ENCODE peak calls at places on chromosome 20, in nine cellular contexts. X is pancreas; A is ascending aorta; R is adrenal gland; E is PC-3; L is IMR-90; J is endodermal cell; K is CD8-positive, alpha-beta T cell; U is mammary epithelial cell. M is an unnamed sample. For H3K4me1, the result is how much of the 10 kb centered on the place peaks cover.

GRCh38 chr20:51697119-51697826 is 70.9 kb downstream of the ATP9A start:
- DNase-seq in X (no peak), A (peak), R (no peak), E (peak), L (peak), J (no peak), K (no peak), U (no peak), M (no peak)

GRCh38 chr20:57672164-57672563 is 37.7 kb downstream of the PMEPA1 start:
- DNase-seq in X (no peak), A (peak), R (peak), E (no peak), L (peak), J (no peak), K (no peak), U (no peak), M (peak)

GRCh38 chr20:63062188-63063140 is 55.7 kb upstream of the BHLHE23 start:
- DNase-seq in X (no peak), A (peak), R (peak), E (no peak), L (no peak), J (peak), K (no peak), U (no peak), M (no peak)

GRCh38 chr20:13291167-13291566 is 70.1 kb downstream of the ISM1 start:
- DNase-seq in X (no peak), A (no peak), R (no peak), E (no peak), L (no peak), J (no peak), K (no peak), U (no peak), M (no peak)

GRCh38 chr20:6654490-6655247 is 112.8 kb upstream of the BMP2 start:
- DNase-seq in X (no peak), A (no peak), R (no peak), E (peak), L (no peak), J (no peak), K (no peak), U (peak), M (no peak)

GRCh38 chr20:59360934-59361333 is 60.5 kb downstream of the EDN3 start:
- DNase-seq in X (no peak), A (no peak), R (no peak), E (no peak), L (no peak), J (no peak), K (no peak), U (no peak), M (no peak)

GRCh38 chr20:44098256-44098630 is 88.7 kb downstream of the JPH2 start:
- DNase-seq in X (no peak), A (peak), R (no peak), E (no peak), L (no peak), J (no peak), K (no peak), U (no peak), M (no peak)

GRCh38 chr20:9609892-9610502 is 95.6 kb downstream of the LAMP5 start:
- DNase-seq in X (no peak), A (no peak), R (peak), E (peak), L (peak), J (peak), K (no peak), U (peak), M (peak)

GRCh38 chr20:634526-634925 is 18.5 kb downstream of the SRXN1 start:
- DNase-seq in X (no peak), A (no peak), R (no peak), E (no peak), L (no peak), J (no peak), K (no peak), U (no peak), M (no peak)

GRCh38 chr20:58511364-58511763 is 3.8 kb downstream of the APCDD1L start:
- DNase-seq in X (no peak), A (no peak), R (peak), E (no peak), L (peak), J (no peak), K (no peak), U (peak), M (no peak)

GRCh38 chr20:49676581-49677291 is 36.9 kb downstream of the B4GALT5 start:
- DNase-seq in X (no peak), A (no peak), R (no peak), E (peak), L (peak), J (no peak), K (peak), U (peak), M (no peak)

GRCh38 chr20:50598074-50598473 is 87.9 kb downstream of the PTPN1 start:
- DNase-seq in X (no peak), A (no peak), R (no peak), E (no peak), L (no peak), J (no peak), K (no peak), U (no peak), M (no peak)

GRCh38 chr20:39108746-39109145 is 146.6 kb downstream of the DHX35 start:
- DNase-seq in X (no peak), A (no peak), R (peak), E (peak), L (peak), J (no peak), K (no peak), U (peak), M (no peak)

GRCh38 chr20:1631309-1632227 is 11.8 kb upstream of the SIRPB1 start:
- DNase-seq in X (no peak), A (no peak), R (no peak), E (peak), L (no peak), J (no peak), K (no peak), U (peak), M (no peak)

GRCh38 chr20:51014797-51015722 is 7.8 kb downstream of the KCNG1 start:
- DNase-seq in X (no peak), A (no peak), R (peak), E (peak), L (peak), J (peak), K (no peak), U (peak), M (peak)

GRCh38 chr20:59933296-59933848 is at the start of gene SYCP2:
- DNase-seq in X (peak), A (peak), R (peak), E (no peak), L (no peak), J (no peak), K (peak), U (peak), M (peak)

GRCh38 chr20:54512694-54513093 is 37.3 kb downstream of the DOK5 start:
- DNase-seq in X (no peak), A (no peak), R (no peak), E (no peak), L (no peak), J (no peak), K (no peak), U (no peak), M (no peak)

GRCh38 chr20:57267158-57267821 is 849 bp upstream of the BMP7 start:
- DNase-seq in X (no peak), A (no peak), R (no peak), E (no peak), L (no peak), J (no peak), K (no peak), U (no peak), M (no peak)

GRCh38 chr20:8082999-8083398 is 49.1 kb upstream of the PLCB1 start:
- DNase-seq in X (no peak), A (no peak), R (no peak), E (no peak), L (peak), J (no peak), K (no peak), U (no peak), M (no peak)

GRCh38 chr20:4637081-4637797 is 84.5 kb upstream of the PRND start:
- DNase-seq in X (no peak), A (no peak), R (no peak), E (peak), L (peak), J (no peak), K (no peak), U (peak), M (no peak)

GRCh38 chr20:35636095-35636494 is 20.5 kb downstream of the SPAG4 start:
- DNase-seq in X (no peak), A (no peak), R (no peak), E (no peak), L (no peak), J (no peak), K (no peak), U (no peak), M (no peak)
- H3K27ac ChIP-seq in X (no peak), A (no peak), R (no peak), E (no peak), L (no peak), J (no peak), K (no peak), U (no peak), M (no peak)

GRCh38 chr20:35497780-35498189 is 31.7 kb downstream of the C20orf173 start:
- DNase-seq in X (peak), A (peak), R (no peak), E (no peak), L (no peak), J (no peak), K (no peak), U (no peak), M (peak)
- TF ChIP-seq CTCF in X (no peak), A (peak), R (no peak), E (no peak), L (no peak), J (no peak), K (no peak), U (no peak), M (no peak)

GRCh38 chr20:45308078-45308778 is at the start of gene MATN4:
- DNase-seq in X (peak), A (no peak), R (no peak), E (no peak), L (no peak), J (peak), K (no peak), U (no peak), M (peak)

GRCh38 chr20:45309075-45309474 is 976 bp upstream of the MATN4 start:
- DNase-seq in X (no peak), A (no peak), R (no peak), E (no peak), L (no peak), J (no peak), K (no peak), U (no peak), M (no peak)

GRCh38 chr20:45306431-45306982 is at the start of gene RBPJL:
- DNase-seq in X (peak), A (no peak), R (no peak), E (no peak), L (no peak), J (peak), K (peak), U (no peak), M (no peak)

GRCh38 chr20:45305262-45305661 is 1.4 kb upstream of the RBPJL start:
- DNase-seq in X (peak), A (no peak), R (no peak), E (no peak), L (no peak), J (no peak), K (no peak), U (no peak), M (no peak)

DNA sequence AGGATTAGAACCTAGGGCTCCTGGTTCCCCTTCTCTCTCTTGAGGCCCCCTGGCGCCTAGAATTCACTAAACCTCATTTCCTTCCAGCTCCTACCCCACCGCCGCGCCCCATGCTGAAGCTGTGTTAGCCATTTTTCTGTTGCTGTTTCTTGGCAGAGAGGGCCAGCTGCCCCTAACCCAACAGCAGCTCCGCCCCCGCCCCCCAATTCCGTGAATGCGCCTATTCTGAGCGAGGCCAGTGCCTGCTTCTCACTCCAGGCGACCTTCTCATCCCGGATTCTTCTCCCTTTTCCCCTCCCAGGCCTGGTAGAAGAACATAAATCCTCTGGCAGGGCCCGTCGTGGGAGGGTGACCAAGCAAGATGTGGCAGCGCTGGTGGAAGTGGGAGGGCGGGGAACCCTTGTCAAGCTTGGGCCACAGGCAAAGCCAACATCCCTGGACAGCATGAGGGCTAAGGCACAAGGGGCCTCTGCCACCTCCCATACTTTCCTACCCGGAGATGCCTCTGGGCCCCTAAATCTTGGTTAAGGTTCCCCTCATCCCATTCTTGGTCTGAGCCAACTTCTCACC is 521 bp downstream of the RBPJL start:
- DNase-seq in X (no peak), A (no peak), R (no peak), E (no peak), L (no peak), J (no peak), K (no peak), U (no peak), M (no peak)
- H3K4me1 ChIP-seq in X (under half), A (under half), R (under half), E (under half), L (under half), J (under half), K (under half), U (under half), M (under half)

GRCh38 chr20:25544760-25545159 is 40.6 kb downstream of the NINL start:
- DNase-seq in X (no peak), A (no peak), R (no peak), E (no peak), L (no peak), J (no peak), K (no peak), U (no peak), M (no peak)

GRCh38 chr20:25545171-25545570 is 40.2 kb downstream of the NINL start:
- DNase-seq in X (no peak), A (no peak), R (no peak), E (no peak), L (no peak), J (no peak), K (no peak), U (no peak), M (no peak)

GRCh38 chr20:25544316-25544715 is 41.0 kb downstream of the NINL start:
- DNase-seq in X (no peak), A (no peak), R (no peak), E (no peak), L (no peak), J (no peak), K (no peak), U (no peak), M (no peak)

GRCh38 chr20:25541676-25542075 is 43.7 kb downstream of the NINL start:
- DNase-seq in X (no peak), A (no peak), R (no peak), E (no peak), L (no peak), J (no peak), K (no peak), U (no peak), M (no peak)

GRCh38 chr20:25543068-25543467 is 42.3 kb downstream of the NINL start:
- DNase-seq in X (no peak), A (no peak), R (peak), E (peak), L (peak), J (no peak), K (no peak), U (peak), M (no peak)
- H3K27ac ChIP-seq in X (no peak), A (no peak), R (no peak), E (no peak), L (peak), J (no peak), K (no peak), U (no peak), M (no peak)

DNA sequence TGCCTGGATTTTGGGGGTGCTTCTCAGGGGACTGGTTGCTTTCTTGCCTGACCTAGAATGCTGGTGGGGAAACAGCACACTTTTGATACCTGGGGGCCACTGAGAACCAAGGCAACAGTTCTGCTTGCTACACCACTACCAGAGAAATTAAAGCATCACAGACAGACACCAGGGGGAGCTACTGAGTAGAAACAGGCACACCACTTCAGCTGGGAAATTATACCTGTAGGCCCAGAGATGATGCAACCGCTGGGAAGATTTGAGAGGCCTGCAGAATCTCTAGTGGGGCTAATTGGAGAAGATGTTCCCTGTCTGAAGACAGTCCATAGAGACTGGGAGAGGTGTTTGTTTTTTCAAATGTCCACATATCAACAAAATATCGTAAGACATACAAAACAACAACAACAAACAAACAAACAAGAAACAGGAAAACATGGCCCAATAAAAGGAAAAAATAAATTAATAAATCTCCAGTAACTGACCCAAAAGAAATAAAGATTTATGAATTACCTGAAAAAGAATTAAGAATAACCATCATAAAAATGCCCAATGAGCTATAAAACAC is 129.4 kb upstream of the RIN2 start:
- DNase-seq in X (no peak), A (no peak), R (peak), E (peak), L (peak), J (peak), K (no peak), U (peak), M (no peak)
- TF ChIP-seq CTCF in X (peak), A (peak), R (peak), E (peak), L (peak), J (peak), K (peak), U (peak), M (peak)

M was measured in heart right ventricle.